ENCODE peak calls at places on chromosomes 1 and 21, in seven cellular contexts. Q is H9, I is IMR-90, C is neuronal stem cell, O is mesenchymal stem cell, D is H1, B is trophoblast cell. H is an unnamed sample.

GRCh38 chr1:228867093-228867950 is 132.0 kb downstream of the RHOU start:
- DNase-seq in O (peak; percentile 77), I (peak; percentile 25), B (no peak), Q (peak; percentile 16), C (no peak), D (no peak), H (no peak)

GRCh38 chr1:22776051-22776611 is 65.5 kb downstream of the EPHB2 start:
- DNase-seq in O (peak; percentile 12), B (no peak), I (no peak), Q (no peak), C (no peak), D (no peak), H (no peak)

GRCh38 chr1:53342735-53343470 is 15.0 kb upstream of the LRP8 start:
- DNase-seq in D (peak; percentile 30), B (no peak), O (no peak), C (no peak), Q (peak; percentile 8), I (no peak), H (no peak)

GRCh38 chr1:230189276-230190183 is 122.5 kb downstream of the GALNT2 start:
- DNase-seq in I (no peak), B (no peak), C (no peak), D (no peak), Q (no peak), O (no peak), H (no peak)

GRCh38 chr1:58893257-58893869 is 109.5 kb upstream of the JUN start:
- DNase-seq in Q (no peak), D (no peak), O (no peak), C (no peak), I (no peak), B (no peak), H (no peak)

GRCh38 chr21:30478015-30478414 is 2.2 kb downstream of the KRTAP19-1 start:
- DNase-seq in C (no peak), D (no peak), B (no peak), Q (no peak), I (no peak), O (no peak), H (no peak)

GRCh38 chr1:218351617-218352438 is 6.7 kb downstream of the TGFB2 start:
- DNase-seq in I (peak; percentile 66), O (peak; percentile 50), D (peak; percentile 48), Q (peak; percentile 54), C (no peak), B (no peak), H (peak; percentile 44)

GRCh38 chr21:44765231-44766013 is 36.2 kb downstream of the UBE2G2 start:
- DNase-seq in Q (no peak), D (no peak), I (no peak), O (no peak), C (no peak), B (no peak), H (peak; percentile 34)

GRCh38 chr1:92211166-92211565 is 6.5 kb upstream of the C1orf146 start:
- DNase-seq in I (peak; percentile 92), D (no peak), B (no peak), O (no peak), Q (no peak), C (no peak), H (no peak)

GRCh38 chr1:4494558-4494957 is 159.9 kb upstream of the AJAP1 start:
- DNase-seq in I (no peak), Q (peak; percentile 63), D (peak; percentile 57), O (no peak), C (no peak), B (no peak), H (peak; percentile 26)

GRCh38 chr1:16017461-16018303 is at the start of gene HSPB7:
- DNase-seq in B (peak; percentile 33), I (peak; percentile 52), Q (peak; percentile 79), O (peak; percentile 94), D (no peak), C (no peak), H (peak; percentile 74)

GRCh38 chr1:38000529-38001453 is 4.5 kb downstream of the FHL3 start:
- DNase-seq in B (no peak), O (peak; percentile 89), Q (peak; percentile 64), I (peak; percentile 87), D (peak; percentile 56), C (no peak), H (peak; percentile 94)

GRCh38 chr1:233627376-233627775 is 13.5 kb downstream of the KCNK1 start:
- DNase-seq in Q (no peak), O (no peak), I (no peak), B (peak; percentile 50), C (no peak), D (no peak), H (peak; percentile 26)

GRCh38 chr1:25623007-25623406 is 6.4 kb downstream of the MAN1C1 start:
- DNase-seq in D (no peak), Q (no peak), C (no peak), B (no peak), I (no peak), O (no peak), H (no peak)

GRCh38 chr1:25622526-25622925 is 5.9 kb downstream of the MAN1C1 start:
- DNase-seq in D (no peak), C (no peak), O (no peak), Q (no peak), B (no peak), I (no peak), H (no peak)

GRCh38 chr1:25624155-25624554 is 7.6 kb downstream of the MAN1C1 start:
- DNase-seq in C (no peak), D (peak; percentile 20), I (no peak), B (no peak), O (no peak), Q (no peak), H (no peak)

GRCh38 chr1:25624604-25625003 is 8.0 kb downstream of the MAN1C1 start:
- DNase-seq in C (no peak), D (peak; percentile 6), B (no peak), Q (no peak), I (no peak), O (no peak), H (no peak)

DNA sequence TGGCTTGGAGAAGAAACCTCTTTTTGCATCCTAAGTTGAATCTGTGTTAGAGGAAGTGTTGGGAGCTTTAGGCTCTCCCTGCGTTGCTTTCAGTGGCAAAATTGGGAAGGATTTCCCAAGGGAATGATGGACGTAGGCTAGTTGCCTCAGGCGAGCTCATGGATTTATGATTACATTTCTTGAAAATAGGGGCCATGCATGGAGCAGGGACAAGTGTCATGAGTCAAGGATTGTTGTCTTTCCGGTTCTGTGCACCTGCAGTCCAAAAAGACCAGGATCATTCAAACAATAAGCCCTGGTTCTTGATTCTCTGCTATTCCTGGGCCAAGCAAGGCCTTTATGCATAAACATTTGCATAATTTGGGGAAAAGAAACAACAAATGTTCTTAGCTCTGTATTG is 7.1 kb downstream of the MAN1C1 start:
- DNase-seq in C (no peak), O (no peak), B (peak; percentile 87), I (no peak), Q (no peak), D (peak; percentile 8), H (no peak)
- H2BK120ac ChIP-seq in C (no peak overlapping the region), O (no peak overlapping the region), B (no peak overlapping the region), I (no peak overlapping the region), Q (no peak overlapping the region), D (no peak overlapping the region), H (no peak overlapping the region)

GRCh38 chr1:162554258-162554657 is 7.3 kb upstream of the UAP1 start:
- DNase-seq in O (peak; percentile 37), I (peak; percentile 10), B (no peak), C (no peak), Q (no peak), D (no peak), H (no peak)

GRCh38 chr1:162560303-162561036 is 1.1 kb upstream of the UAP1 start:
- DNase-seq in D (no peak), B (no peak), O (peak; percentile 32), C (no peak), I (no peak), Q (peak; percentile 26), H (peak; percentile 35)

GRCh38 chr1:162561037-162561615 is 396 bp upstream of the UAP1 start:
- DNase-seq in O (peak; percentile 97), I (peak; percentile 96), D (peak; percentile 98), C (peak; percentile 97), B (peak; percentile 99), Q (peak; percentile 98), H (peak; percentile 98)

GRCh38 chr1:162561616-162562451 is at the start of gene UAP1:
- DNase-seq in B (no peak), D (peak; percentile 56), I (no peak), Q (peak; percentile 27), O (no peak), C (no peak), H (peak; percentile 11)

GRCh38 chr1:162557536-162557935 is 4.0 kb upstream of the UAP1 start:
- DNase-seq in O (no peak), I (no peak), C (no peak), B (no peak), Q (no peak), D (no peak), H (no peak)
- H2BK120ac ChIP-seq in O (no peak overlapping the region), I (no peak overlapping the region), C (no peak overlapping the region), B (no peak overlapping the region), Q (no peak overlapping the region), D (no peak overlapping the region), H (no peak overlapping the region)

GRCh38 chr1:6904476-6905170 is 119.4 kb downstream of the CAMTA1 start:
- DNase-seq in C (no peak), B (peak; percentile 66), O (no peak), D (no peak), Q (peak; percentile 22), I (no peak), H (no peak)

GRCh38 chr1:6902153-6902552 is 116.9 kb downstream of the CAMTA1 start:
- DNase-seq in I (no peak), Q (no peak), O (no peak), C (no peak), B (no peak), D (no peak), H (no peak)

GRCh38 chr1:6897138-6897537 is 111.9 kb downstream of the CAMTA1 start:
- DNase-seq in C (no peak), D (no peak), I (no peak), Q (no peak), O (no peak), B (no peak), H (no peak)

GRCh38 chr1:6899621-6900020 is 114.4 kb downstream of the CAMTA1 start:
- DNase-seq in C (no peak), B (no peak), Q (no peak), D (no peak), I (no peak), O (no peak), H (no peak)

DNA sequence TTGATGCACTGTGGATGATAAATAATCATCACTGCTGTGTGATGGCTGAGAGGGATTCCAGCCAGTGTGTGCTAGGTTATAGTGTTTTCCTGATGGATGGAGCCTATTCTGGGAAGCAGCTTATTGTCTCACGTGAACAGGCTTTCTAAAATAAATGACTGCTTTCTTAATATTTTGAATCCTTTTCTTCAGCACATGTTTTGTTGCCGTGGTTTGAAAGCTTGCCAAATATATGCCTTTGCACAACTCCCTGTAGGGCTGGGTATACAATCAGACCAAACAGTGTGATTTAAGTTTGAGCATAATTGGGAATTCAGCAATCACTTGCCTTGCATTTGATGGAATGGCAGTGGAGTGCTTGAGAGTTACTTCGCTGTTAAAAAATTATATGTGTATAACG is 113.9 kb downstream of the CAMTA1 start:
- DNase-seq in C (no peak), O (peak; percentile 32), D (no peak), Q (no peak), B (no peak), I (peak; percentile 13), H (no peak)
- H2BK120ac ChIP-seq in C (no peak overlapping the region), O (no peak overlapping the region), D (no peak overlapping the region), Q (no peak overlapping the region), B (no peak overlapping the region), I (no peak overlapping the region), H (no peak overlapping the region)

DNA sequence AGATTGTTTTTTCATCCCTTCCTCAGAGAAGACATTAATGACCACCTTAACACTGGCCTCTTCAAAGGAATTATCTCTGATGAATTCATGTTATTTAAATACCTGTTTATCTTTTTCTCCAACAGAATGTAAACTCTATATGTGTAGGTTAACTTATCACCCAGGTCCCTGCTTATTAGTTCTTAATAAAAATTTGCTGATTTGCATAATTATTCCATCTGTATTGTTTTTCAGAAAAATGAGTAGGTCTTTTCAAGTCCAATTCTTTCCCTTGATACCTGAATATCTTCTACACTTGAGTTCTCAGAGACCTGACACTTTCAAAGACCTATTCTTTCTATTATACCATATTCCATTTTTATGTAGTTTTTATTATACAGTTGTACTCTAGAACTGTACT is 886.7 kb upstream of the TMPRSS15 start:
- DNase-seq in B (no peak), Q (no peak), D (no peak), C (no peak), O (no peak), I (no peak), H (no peak)
- H2BK120ac ChIP-seq in B (no peak overlapping the region), Q (no peak overlapping the region), D (no peak overlapping the region), C (no peak overlapping the region), O (no peak overlapping the region), I (no peak overlapping the region), H (no peak overlapping the region)

H was measured in mesendoderm.